ENCODE peak calls at places on chromosomes 2 and 18, in nine cellular contexts. L, Q, Z, X, P, F, W, E and T are unnamed samples.

GRCh38 chr2:85838181-85838580 is 50.6 kb downstream of the ST3GAL5 start:
- DNase-seq in Z (no peak), E (no peak), L (no peak), X (no peak), P (no peak), Q (no peak), W (no peak), F (no peak), T (no peak)

GRCh38 chr18:4454548-4455112 is 477 bp downstream of the DLGAP1 start:
- DNase-seq in L (no peak), W (no peak), E (no peak), Z (no peak), Q (no peak), X (no peak), P (no peak), F (no peak), T (no peak)

GRCh38 chr18:40976050-40976449 is 979.0 kb upstream of the PIK3C3 start:
- DNase-seq in X (no peak), P (no peak), Z (no peak), E (no peak), Q (no peak), L (no peak), W (peak; percentile 17), F (no peak), T (no peak)

GRCh38 chr2:129061079-129061785 is 742.6 kb upstream of the HS6ST1 start:
- DNase-seq in Z (no peak), X (peak; percentile 93), F (no peak), E (no peak), P (no peak), W (no peak), Q (no peak), L (no peak), T (no peak)

GRCh38 chr2:101805146-101806088 is 107.9 kb downstream of the MAP4K4 start:
- DNase-seq in Z (no peak), Q (no peak), W (no peak), X (no peak), E (no peak), L (no peak), P (no peak), F (no peak), T (no peak)

GRCh38 chr2:3493610-3493997 is 25.7 kb downstream of the ADI1 start:
- DNase-seq in E (no peak), L (peak; percentile 84), W (peak; percentile 86), P (no peak), F (no peak), Q (no peak), X (peak; percentile 20), Z (no peak), T (peak; percentile 63)

GRCh38 chr18:34598136-34598635 is 111.9 kb upstream of the DTNA start:
- DNase-seq in E (no peak), Z (no peak), W (no peak), F (no peak), Q (no peak), P (no peak), X (no peak), L (no peak), T (no peak)

GRCh38 chr2:9666306-9666705 is 35.5 kb upstream of the YWHAQ start:
- DNase-seq in L (no peak), X (no peak), E (no peak), W (no peak), Q (no peak), P (peak; percentile 69), Z (no peak), F (no peak), T (no peak)

GRCh38 chr18:34938102-34938501 is 103.1 kb upstream of the MAPRE2 start:
- DNase-seq in E (no peak), P (no peak), Z (no peak), L (no peak), Q (no peak), W (no peak), X (no peak), F (no peak), T (no peak)

GRCh38 chr2:157325786-157326185 is at the start of gene ERMN:
- DNase-seq in F (no peak), P (no peak), E (peak; percentile 76), L (no peak), X (no peak), Q (no peak), Z (no peak), W (no peak), T (no peak)

GRCh38 chr2:26847663-26848335 is at the start of gene DPYSL5:
- DNase-seq in X (no peak), F (no peak), W (no peak), P (no peak), Q (no peak), L (no peak), Z (peak; percentile 38), E (peak; percentile 50), T (no peak)